ENCODE peak calls at places on chromosomes 13 and 19, in six cellular contexts. P is GM12878, G is right atrium auricular region, E is psoas muscle, O is HepG2, J is mesendoderm. Y is an unnamed sample.
A peak's percentile ranks its signal among the peaks of the same experiment; 100 is the strongest.

GRCh38 chr19:4579389-4579788 is 19.9 kb upstream of the SEMA6B start:
- DNase-seq in P (no peak), G (no peak), E (no peak), O (no peak), J (no peak), Y (peak; percentile 42)

GRCh38 chr19:51803965-51804364 is 9.0 kb downstream of the FPR3 start:
- DNase-seq in P (no peak), G (no peak), E (no peak), O (no peak), J (no peak), Y (no peak)

GRCh38 chr13:30255696-30256095 is 51.7 kb downstream of the KATNAL1 start:
- DNase-seq in P (no peak), G (no peak), E (no peak), O (no peak), J (no peak), Y (no peak)

GRCh38 chr13:97766749-97767148 is 186.7 kb upstream of the IPO5 start:
- DNase-seq in P (no peak), G (no peak), E (no peak), O (no peak), J (no peak), Y (no peak)

GRCh38 chr13:45215392-45216077 is 14.7 kb upstream of the KCTD4 start:
- DNase-seq in P (no peak), G (no peak), E (no peak), O (no peak), J (no peak), Y (no peak)

GRCh38 chr13:28532226-28533048 is 37.5 kb upstream of the FLT1 start:
- DNase-seq in P (no peak), G (no peak), E (peak; percentile 66), O (no peak), J (peak; percentile 44), Y (peak; percentile 74)

GRCh38 chr13:41306271-41307150 is 4.6 kb upstream of the NAA16 start:
- DNase-seq in P (no peak), G (no peak), E (no peak), O (no peak), J (no peak), Y (no peak)

GRCh38 chr19:40280608-40281221 is 4.4 kb downstream of the AKT2 start:
- DNase-seq in P (no peak), G (no peak), E (peak; percentile 59), O (no peak), J (peak; percentile 57), Y (peak; percentile 83)

GRCh38 chr19:719636-720377 is 11.1 kb downstream of the PALM start:
- DNase-seq in P (no peak), G (no peak), E (no peak), O (no peak), J (no peak), Y (no peak)

GRCh38 chr13:80177327-80177726 is 163.6 kb downstream of the SPRY2 start:
- DNase-seq in P (no peak), G (no peak), E (no peak), O (no peak), J (peak; percentile 68), Y (no peak)

GRCh38 chr19:44912854-44913253 is 1.6 kb upstream of the APOC1 start:
- DNase-seq in P (no peak), G (no peak), E (peak; percentile 78), O (peak; percentile 72), J (no peak), Y (no peak)

GRCh38 chr19:7860902-7861618 is 13.1 kb downstream of the PRR36 start:
- DNase-seq in P (no peak), G (no peak), E (peak; percentile 58), O (no peak), J (no peak), Y (no peak)

GRCh38 chr19:18987456-18987855 is 45.9 kb downstream of the SUGP2 start:
- DNase-seq in P (no peak), G (no peak), E (no peak), O (no peak), J (no peak), Y (no peak)

GRCh38 chr19:39110263-39110967 is 15.2 kb upstream of the PAK4 start:
- DNase-seq in P (no peak), G (peak; percentile 65), E (no peak), O (peak; percentile 38), J (peak; percentile 49), Y (peak; percentile 85)

GRCh38 chr19:31963741-31964140 is 381.7 kb upstream of the ZNF507 start:
- DNase-seq in P (no peak), G (no peak), E (no peak), O (no peak), J (no peak), Y (no peak)

GRCh38 chr13:102598061-102598460 is 1.3 kb downstream of the TPP2 start:
- DNase-seq in P (no peak), G (no peak), E (no peak), O (no peak), J (peak; percentile 30), Y (no peak)

GRCh38 chr19:7533925-7534480 is 1.5 kb upstream of the PNPLA6 start:
- DNase-seq in P (peak; percentile 37), G (peak; percentile 84), E (peak; percentile 95), O (peak; percentile 67), J (peak; percentile 93), Y (peak; percentile 95)

GRCh38 chr13:38543561-38543960 is 143.3 kb upstream of the FREM2 start:
- DNase-seq in P (no peak), G (no peak), E (no peak), O (no peak), J (no peak), Y (no peak)

GRCh38 chr19:2798733-2799132 is 13.4 kb downstream of the THOP1 start:
- DNase-seq in P (no peak), G (peak; percentile 72), E (peak; percentile 74), O (no peak), J (peak; percentile 42), Y (no peak)

GRCh38 chr19:17448190-17448967 is at the start of gene TMEM221:
- DNase-seq in P (no peak), G (peak; percentile 66), E (peak; percentile 78), O (no peak), J (peak; percentile 66), Y (peak; percentile 86)

GRCh38 chr19:5718032-5718578 is 1.8 kb downstream of the LONP1 start:
- DNase-seq in P (no peak), G (no peak), E (no peak), O (no peak), J (no peak), Y (no peak)

GRCh38 chr19:46623915-46624502 is 880 bp downstream of the PTGIR start:
- DNase-seq in P (no peak), G (no peak), E (no peak), O (no peak), J (no peak), Y (no peak)
- H3K4me1 ChIP-seq in P (peaks cover 44% of the 10 kb centered on the region), G (no peaks in the 10 kb centered on the region), E (peaks cover 6% of the 10 kb centered on the region), O (peaks cover 33% of the 10 kb centered on the region), J (peaks cover 2% of the 10 kb centered on the region), Y (no peaks in the 10 kb centered on the region)

GRCh38 chr19:23391239-23391638 is 4.0 kb downstream of the ZNF91 start:
- DNase-seq in P (no peak), G (no peak), E (no peak), O (no peak), J (no peak), Y (no peak)

GRCh38 chr19:23392706-23393105 is 2.6 kb downstream of the ZNF91 start:
- DNase-seq in P (no peak), G (no peak), E (no peak), O (no peak), J (peak; percentile 90), Y (no peak)

GRCh38 chr19:23395041-23395721 is at the start of gene ZNF91:
- DNase-seq in P (peak; percentile 85), G (peak; percentile 98), E (peak; percentile 96), O (peak; percentile 98), J (peak; percentile 99), Y (peak; percentile 98)

DNA sequence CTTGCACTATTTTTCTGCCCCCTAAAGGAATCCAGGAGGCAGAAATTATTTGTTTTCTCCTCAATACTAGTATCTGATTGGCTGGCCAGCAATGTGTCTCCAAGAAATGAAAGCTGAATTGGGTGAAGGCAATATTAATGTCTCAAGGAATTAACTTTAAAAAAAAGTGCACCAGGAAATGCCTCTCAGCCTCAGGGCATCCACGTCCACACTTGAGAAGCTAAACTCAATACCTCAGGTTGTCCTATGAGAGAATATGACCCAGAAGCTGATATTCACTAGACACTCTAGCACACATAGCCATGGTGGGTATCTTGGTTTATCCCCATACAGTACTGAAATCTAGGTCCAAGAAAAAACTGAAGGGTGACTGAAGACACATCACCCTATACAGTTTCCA is 2.1 kb downstream of the ZNF91 start:
- DNase-seq in P (no peak), G (no peak), E (no peak), O (no peak), J (no peak), Y (no peak)
- H3K4me1 ChIP-seq in P (no peaks in the 10 kb centered on the region), G (no peaks in the 10 kb centered on the region), E (peaks cover 35% of the 10 kb centered on the region), O (peaks cover 35% of the 10 kb centered on the region), J (peaks cover 4% of the 10 kb centered on the region), Y (peaks cover 2% of the 10 kb centered on the region)

GRCh38 chr19:55249841-55250240 is 9.0 kb downstream of the PPP6R1 start:
- DNase-seq in P (no peak), G (no peak), E (peak; percentile 44), O (no peak), J (no peak), Y (no peak)

GRCh38 chr19:55251296-55252081 is 7.3 kb downstream of the PPP6R1 start:
- DNase-seq in P (no peak), G (no peak), E (peak; percentile 32), O (no peak), J (no peak), Y (no peak)

GRCh38 chr19:55248166-55248675 is 10.6 kb downstream of the PPP6R1 start:
- DNase-seq in P (no peak), G (no peak), E (peak; percentile 29), O (no peak), J (no peak), Y (no peak)

GRCh38 chr19:55248704-55249103 is 10.1 kb downstream of the PPP6R1 start:
- DNase-seq in P (no peak), G (no peak), E (no peak), O (no peak), J (no peak), Y (no peak)

GRCh38 chr19:55250262-55251036 is 8.4 kb downstream of the PPP6R1 start:
- DNase-seq in P (no peak), G (no peak), E (peak; percentile 28), O (no peak), J (no peak), Y (no peak)
- H3K4me1 ChIP-seq in P (peaks cover 22% of the 10 kb centered on the region), G (no peaks in the 10 kb centered on the region), E (peaks cover 33% of the 10 kb centered on the region), O (peaks cover 49% of the 10 kb centered on the region), J (no peaks in the 10 kb centered on the region), Y (no peaks in the 10 kb centered on the region)

DNA sequence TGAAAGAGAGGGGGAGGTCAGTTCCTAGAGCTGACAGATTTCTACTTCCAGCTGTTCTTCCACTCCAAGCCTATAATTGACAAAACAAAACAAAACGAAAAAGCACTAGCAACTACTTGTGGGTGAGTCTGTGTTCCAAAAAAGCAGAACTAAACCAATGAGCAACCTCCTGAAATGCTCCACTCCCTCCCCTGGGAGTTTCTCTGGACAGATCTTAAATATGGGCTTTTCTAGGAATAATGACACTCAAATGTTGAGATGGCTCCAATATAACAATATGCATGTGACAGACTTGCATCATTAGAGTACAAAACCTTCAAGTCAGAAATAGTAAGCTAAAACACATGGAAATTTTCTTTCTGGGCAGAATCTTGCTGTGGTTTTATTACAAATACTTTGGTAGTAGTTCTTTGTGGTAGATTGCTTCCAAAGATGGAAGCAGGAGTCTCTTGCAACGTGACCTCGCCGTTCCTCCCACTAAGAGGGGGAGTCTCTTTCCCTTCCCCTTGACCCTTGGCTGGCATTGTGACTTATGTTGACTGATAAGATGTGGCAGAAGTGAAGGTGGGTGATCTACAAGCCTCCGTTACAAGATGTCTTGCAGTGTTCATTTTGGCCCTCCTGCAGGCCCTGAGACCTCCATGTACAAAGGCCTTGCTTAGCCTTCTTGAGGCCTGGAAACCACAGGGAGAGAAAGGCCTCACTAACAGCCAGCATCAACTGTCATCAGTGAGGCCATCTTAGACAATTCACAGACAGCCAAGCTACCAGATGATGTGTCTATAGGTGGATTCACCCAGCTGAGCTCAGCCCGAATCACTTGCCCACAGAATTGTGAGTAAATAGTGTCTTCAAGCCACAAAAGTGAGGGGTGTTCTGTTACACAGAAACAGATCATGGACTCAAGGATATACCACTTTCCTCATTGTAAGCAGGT is 173.1 kb upstream of the RFC3 start:
- DNase-seq in P (no peak), G (no peak), E (no peak), O (no peak), J (no peak), Y (no peak)
- H3K4me1 ChIP-seq in P (peaks cover 4% of the 10 kb centered on the region), G (no peaks in the 10 kb centered on the region), E (peaks cover 12% of the 10 kb centered on the region), O (peaks cover 82% of the 10 kb centered on the region), J (peaks cover 10% of the 10 kb centered on the region), Y (peaks cover 21% of the 10 kb centered on the region)